ENCODE peak calls at places on chromosomes 12 and 14, in eight cellular contexts. One of them, this sample, is unnamed.

GRCh38 chr12:121765573-121765972 is 27.9 kb downstream of the RHOF start:
- DNase-seq in endothelial cell: no peak
- DNase-seq in activated T-helper 1 cell treated with anti-CD3 and anti-CD28 coated beads, Interleukin-2, amount 50 U/mL, for 16 hours: no peak
- DNase-seq in ureter: no peak
- DNase-seq in activated CD8-positive, alpha-beta memory T cell treated with anti-CD3 and anti-CD28 coated beads for 24 hours: no peak
- DNase-seq in Panc1: no peak
- DNase-seq in nephron progenitor cell: no peak
- DNase-seq in SHP77: no peak
- DNase-seq in this sample: peak

GRCh38 chr14:80996049-80996901 is 40.9 kb downstream of the TSHR start:
- DNase-seq in endothelial cell: peak
- DNase-seq in Panc1: peak
- DNase-seq in activated CD8-positive, alpha-beta memory T cell treated with anti-CD3 and anti-CD28 coated beads for 24 hours: no peak
- DNase-seq in SHP77: peak
- DNase-seq in nephron progenitor cell: peak
- DNase-seq in ureter: peak
- DNase-seq in activated T-helper 1 cell treated with anti-CD3 and anti-CD28 coated beads, Interleukin-2, amount 50 U/mL, for 16 hours: no peak
- DNase-seq in this sample: no peak

GRCh38 chr14:94933411-94933964 is 163.6 kb upstream of the GSC start:
- DNase-seq in activated CD8-positive, alpha-beta memory T cell treated with anti-CD3 and anti-CD28 coated beads for 24 hours: no peak
- DNase-seq in ureter: no peak
- DNase-seq in nephron progenitor cell: no peak
- DNase-seq in Panc1: no peak
- DNase-seq in SHP77: no peak
- DNase-seq in endothelial cell: no peak
- DNase-seq in activated T-helper 1 cell treated with anti-CD3 and anti-CD28 coated beads, Interleukin-2, amount 50 U/mL, for 16 hours: no peak
- DNase-seq in this sample: peak

GRCh38 chr14:75399819-75400678 is 27.8 kb upstream of the JDP2 start:
- DNase-seq in Panc1: no peak
- DNase-seq in activated CD8-positive, alpha-beta memory T cell treated with anti-CD3 and anti-CD28 coated beads for 24 hours: no peak
- DNase-seq in endothelial cell: no peak
- DNase-seq in activated T-helper 1 cell treated with anti-CD3 and anti-CD28 coated beads, Interleukin-2, amount 50 U/mL, for 16 hours: no peak
- DNase-seq in ureter: peak
- DNase-seq in SHP77: peak
- DNase-seq in nephron progenitor cell: no peak
- DNase-seq in this sample: peak

GRCh38 chr12:39804479-39805241 is 185.1 kb upstream of the ABCD2 start:
- DNase-seq in activated T-helper 1 cell treated with anti-CD3 and anti-CD28 coated beads, Interleukin-2, amount 50 U/mL, for 16 hours: no peak
- DNase-seq in activated CD8-positive, alpha-beta memory T cell treated with anti-CD3 and anti-CD28 coated beads for 24 hours: no peak
- DNase-seq in Panc1: no peak
- DNase-seq in SHP77: no peak
- DNase-seq in ureter: no peak
- DNase-seq in endothelial cell: no peak
- DNase-seq in nephron progenitor cell: no peak
- DNase-seq in this sample: no peak

GRCh38 chr12:47910486-47910885 is 5.7 kb upstream of the VDR start:
- DNase-seq in endothelial cell: no peak
- DNase-seq in Panc1: no peak
- DNase-seq in activated T-helper 1 cell treated with anti-CD3 and anti-CD28 coated beads, Interleukin-2, amount 50 U/mL, for 16 hours: no peak
- DNase-seq in ureter: no peak
- DNase-seq in activated CD8-positive, alpha-beta memory T cell treated with anti-CD3 and anti-CD28 coated beads for 24 hours: no peak
- DNase-seq in SHP77: no peak
- DNase-seq in nephron progenitor cell: no peak
- DNase-seq in this sample: no peak

GRCh38 chr12:28130625-28131598 is 59.3 kb upstream of the CCDC91 start:
- DNase-seq in nephron progenitor cell: no peak
- DNase-seq in endothelial cell: no peak
- DNase-seq in ureter: peak
- DNase-seq in activated CD8-positive, alpha-beta memory T cell treated with anti-CD3 and anti-CD28 coated beads for 24 hours: no peak
- DNase-seq in Panc1: peak
- DNase-seq in SHP77: peak
- DNase-seq in activated T-helper 1 cell treated with anti-CD3 and anti-CD28 coated beads, Interleukin-2, amount 50 U/mL, for 16 hours: no peak
- DNase-seq in this sample: peak

GRCh38 chr12:108063192-108063591 is 65.9 kb upstream of the WSCD2 start:
- DNase-seq in Panc1: peak
- DNase-seq in nephron progenitor cell: no peak
- DNase-seq in SHP77: no peak
- DNase-seq in ureter: no peak
- DNase-seq in activated CD8-positive, alpha-beta memory T cell treated with anti-CD3 and anti-CD28 coated beads for 24 hours: no peak
- DNase-seq in endothelial cell: peak
- DNase-seq in activated T-helper 1 cell treated with anti-CD3 and anti-CD28 coated beads, Interleukin-2, amount 50 U/mL, for 16 hours: no peak
- DNase-seq in this sample: no peak

GRCh38 chr12:78403681-78404080 is 460.9 kb upstream of the SYT1 start:
- DNase-seq in activated CD8-positive, alpha-beta memory T cell treated with anti-CD3 and anti-CD28 coated beads for 24 hours: no peak
- DNase-seq in ureter: no peak
- DNase-seq in Panc1: no peak
- DNase-seq in SHP77: no peak
- DNase-seq in activated T-helper 1 cell treated with anti-CD3 and anti-CD28 coated beads, Interleukin-2, amount 50 U/mL, for 16 hours: no peak
- DNase-seq in endothelial cell: no peak
- DNase-seq in nephron progenitor cell: no peak
- DNase-seq in this sample: no peak

GRCh38 chr12:63457857-63458256 is 210.4 kb downstream of the DPY19L2 start:
- DNase-seq in activated CD8-positive, alpha-beta memory T cell treated with anti-CD3 and anti-CD28 coated beads for 24 hours: no peak
- DNase-seq in Panc1: no peak
- DNase-seq in SHP77: no peak
- DNase-seq in endothelial cell: no peak
- DNase-seq in activated T-helper 1 cell treated with anti-CD3 and anti-CD28 coated beads, Interleukin-2, amount 50 U/mL, for 16 hours: no peak
- DNase-seq in ureter: no peak
- DNase-seq in nephron progenitor cell: no peak
- DNase-seq in this sample: no peak

GRCh38 chr12:94500831-94501567 is 41.3 kb upstream of the CEP83 start:
- DNase-seq in activated T-helper 1 cell treated with anti-CD3 and anti-CD28 coated beads, Interleukin-2, amount 50 U/mL, for 16 hours: no peak
- DNase-seq in Panc1: no peak
- DNase-seq in endothelial cell: no peak
- DNase-seq in SHP77: no peak
- DNase-seq in ureter: no peak
- DNase-seq in nephron progenitor cell: no peak
- DNase-seq in activated CD8-positive, alpha-beta memory T cell treated with anti-CD3 and anti-CD28 coated beads for 24 hours: no peak
- DNase-seq in this sample: no peak

GRCh38 chr12:62214847-62215246 is 45.4 kb upstream of the USP15 start:
- DNase-seq in SHP77: no peak
- DNase-seq in nephron progenitor cell: no peak
- DNase-seq in endothelial cell: no peak
- DNase-seq in Panc1: no peak
- DNase-seq in activated T-helper 1 cell treated with anti-CD3 and anti-CD28 coated beads, Interleukin-2, amount 50 U/mL, for 16 hours: no peak
- DNase-seq in activated CD8-positive, alpha-beta memory T cell treated with anti-CD3 and anti-CD28 coated beads for 24 hours: no peak
- DNase-seq in ureter: no peak
- DNase-seq in this sample: no peak